ENCODE peak calls at places on chromosomes 6 and 20, in nine cellular contexts. S, W, V, I, Z, X, H, A and C are unnamed samples.

GRCh38 chr6:95923518-95923917 is 92.3 kb upstream of the FUT9 start:
- DNase-seq in S (no peak), W (peak; percentile 8), V (no peak), I (no peak), Z (peak; percentile 16), X (no peak), H (no peak), A (no peak), C (peak; percentile 37)

GRCh38 chr6:53814353-53814752 is 19.5 kb downstream of the LRRC1 start:
- DNase-seq in S (no peak), W (no peak), V (no peak), I (no peak), Z (no peak), X (no peak), H (no peak), A (no peak), C (no peak)

GRCh38 chr6:118581489-118581959 is 33.4 kb downstream of the PLN start:
- DNase-seq in S (no peak), W (peak; percentile 81), V (no peak), I (no peak), Z (peak; percentile 56), X (no peak), H (no peak), A (no peak), C (no peak)

GRCh38 chr20:34066476-34067090 is 45.5 kb downstream of the EIF2S2 start:
- DNase-seq in S (no peak), W (peak; percentile 43), V (no peak), I (no peak), Z (peak; percentile 62), X (no peak), H (no peak), A (no peak), C (no peak)

GRCh38 chr6:90169328-90169886 is 127.2 kb downstream of the BACH2 start:
- DNase-seq in S (no peak), W (peak; percentile 6), V (no peak), I (no peak), Z (no peak), X (no peak), H (no peak), A (no peak), C (no peak)

GRCh38 chr6:107655245-107655644 is 165.3 kb downstream of the SOBP start:
- DNase-seq in S (no peak), W (peak; percentile 16), V (no peak), I (no peak), Z (no peak), X (no peak), H (no peak), A (no peak), C (no peak)

GRCh38 chr6:34143196-34143883 is 2.5 kb downstream of the GRM4 start:
- DNase-seq in S (no peak), W (no peak), V (no peak), I (no peak), Z (no peak), X (no peak), H (no peak), A (no peak), C (no peak)

GRCh38 chr20:57717797-57718196 is 8.0 kb upstream of the PMEPA1 start:
- DNase-seq in S (no peak), W (peak; percentile 77), V (no peak), I (no peak), Z (peak; percentile 85), X (no peak), H (peak; percentile 68), A (no peak), C (no peak)

GRCh38 chr6:134631398-134631924 is 313.5 kb upstream of the SGK1 start:
- DNase-seq in S (no peak), W (no peak), V (no peak), I (no peak), Z (no peak), X (no peak), H (no peak), A (no peak), C (no peak)

GRCh38 chr20:10524643-10525042 is 89.5 kb downstream of the SLX4IP start:
- DNase-seq in S (no peak), W (peak; percentile 34), V (no peak), I (no peak), Z (peak; percentile 92), X (no peak), H (peak; percentile 35), A (no peak), C (no peak)

GRCh38 chr6:133697666-133698065 is 191.2 kb upstream of the TCF21 start:
- DNase-seq in S (no peak), W (no peak), V (no peak), I (no peak), Z (no peak), X (no peak), H (no peak), A (no peak), C (no peak)

GRCh38 chr6:43488667-43489276 is 11.4 kb downstream of the TJAP1 start:
- DNase-seq in S (no peak), W (peak; percentile 71), V (no peak), I (no peak), Z (no peak), X (no peak), H (no peak), A (no peak), C (no peak)

GRCh38 chr6:11242709-11243108 is 10.2 kb upstream of the NEDD9 start:
- DNase-seq in S (no peak), W (peak; percentile 21), V (no peak), I (no peak), Z (no peak), X (no peak), H (no peak), A (no peak), C (no peak)

GRCh38 chr20:49747707-49748524 is 34.2 kb upstream of the B4GALT5 start:
- DNase-seq in S (no peak), W (peak; percentile 78), V (peak; percentile 49), I (peak; percentile 70), Z (no peak), X (peak; percentile 95), H (no peak), A (peak; percentile 94), C (peak; percentile 11)

GRCh38 chr6:79082304-79082703 is 4.2 kb upstream of the PHIP start:
- DNase-seq in S (no peak), W (no peak), V (no peak), I (no peak), Z (no peak), X (no peak), H (no peak), A (no peak), C (no peak)

DNA sequence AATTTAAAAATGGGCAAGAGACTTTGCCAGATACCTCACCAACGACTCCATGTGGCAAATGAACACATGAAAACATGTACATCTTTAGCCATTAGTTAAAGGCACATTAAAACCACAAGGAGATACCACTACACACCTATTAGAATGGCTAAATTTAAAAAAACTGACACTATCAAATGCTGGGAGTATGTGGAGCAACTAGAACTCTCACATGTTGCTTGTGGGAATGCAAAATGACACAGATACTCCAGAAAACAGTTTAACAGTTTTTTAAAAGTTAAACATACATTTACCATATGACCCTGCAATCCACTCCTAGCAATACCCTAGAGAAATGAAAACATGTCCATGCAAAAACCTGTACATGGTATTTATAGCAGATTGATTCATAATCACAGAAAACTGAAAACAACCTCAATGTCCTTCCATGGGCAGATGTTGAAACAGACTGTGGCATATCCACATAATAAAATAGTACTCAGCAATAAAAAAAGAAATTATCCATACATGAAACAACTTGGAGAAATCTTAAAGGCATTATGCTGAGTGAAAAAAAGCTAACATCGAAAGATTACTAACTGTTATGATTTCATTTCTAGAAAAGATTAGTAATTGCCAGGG is 1.9 kb downstream of the RAB23 start:
- DNase-seq in S (no peak), W (no peak), V (no peak), I (no peak), Z (no peak), X (no peak), H (no peak), A (no peak), C (no peak)
- H3K4me3 ChIP-seq in S (peak overlapping the region; percentile 37), W (peak overlapping the region; percentile 92), V (no peak overlapping the region), I (no peak overlapping the region), Z (no peak overlapping the region), X (no peak overlapping the region), H (no peak overlapping the region), A (peak overlapping the region; percentile 99), C (no peak overlapping the region)

DNA sequence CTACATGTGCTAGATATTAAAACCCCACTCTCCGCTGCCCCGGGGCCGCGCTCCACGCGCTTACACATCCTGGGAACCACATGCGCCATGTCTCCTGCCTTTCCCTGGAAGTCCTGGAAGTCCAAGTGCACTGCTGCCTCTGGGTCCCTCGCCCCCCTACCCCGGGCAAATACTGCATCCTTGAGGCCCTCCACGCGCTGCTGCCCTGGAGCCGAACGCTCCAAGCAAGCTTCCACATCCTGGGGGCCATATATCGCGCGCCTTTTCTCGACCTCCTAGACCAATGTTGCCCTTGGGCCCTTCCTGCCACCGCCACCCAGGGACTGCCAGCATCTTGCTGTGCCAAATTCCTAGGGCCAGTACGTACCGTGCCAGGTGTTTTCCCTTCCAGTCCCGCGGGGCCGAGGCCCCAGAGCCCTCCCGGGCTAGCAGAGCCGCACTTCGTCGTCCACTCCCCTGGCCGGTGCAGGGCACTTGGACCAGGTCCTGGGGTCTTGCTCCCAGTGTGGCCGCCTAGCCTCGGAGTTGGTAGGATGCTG is 779 bp upstream of the KCNG1 start:
- DNase-seq in S (no peak), W (no peak), V (no peak), I (no peak), Z (no peak), X (no peak), H (no peak), A (no peak), C (no peak)
- H3K4me3 ChIP-seq in S (no peak overlapping the region), W (peak overlapping the region; percentile 77), V (no peak overlapping the region), I (peak overlapping the region; percentile 45), Z (peak overlapping the region; percentile 69), X (peak overlapping the region; percentile 55), H (peak overlapping the region; percentile 76), A (no peak overlapping the region), C (no peak overlapping the region)

GRCh38 chr6:26230336-26230735 is 134.7 kb upstream of the BTN3A2 start:
- DNase-seq in S (no peak), W (peak; percentile 53), V (no peak), I (no peak), Z (no peak), X (no peak), H (no peak), A (no peak), C (no peak)

GRCh38 chr6:26232950-26233607 is 131.9 kb upstream of the BTN3A2 start:
- DNase-seq in S (peak; percentile 55), W (no peak), V (peak; percentile 27), I (no peak), Z (peak; percentile 44), X (no peak), H (no peak), A (no peak), C (peak; percentile 78)

GRCh38 chr6:26231006-26231587 is 133.9 kb upstream of the BTN3A2 start:
- DNase-seq in S (no peak), W (no peak), V (no peak), I (no peak), Z (no peak), X (no peak), H (no peak), A (no peak), C (no peak)

GRCh38 chr6:26233608-26234420 is 131.2 kb upstream of the BTN3A2 start:
- DNase-seq in S (peak; percentile 75), W (peak; percentile 66), V (peak; percentile 71), I (no peak), Z (peak; percentile 52), X (no peak), H (no peak), A (no peak), C (peak; percentile 94)

GRCh38 chr6:26232306-26232949 is 132.6 kb upstream of the BTN3A2 start:
- DNase-seq in S (no peak), W (no peak), V (no peak), I (no peak), Z (no peak), X (no peak), H (no peak), A (no peak), C (no peak)
- H3K4me3 ChIP-seq in S (peak overlapping the region; percentile 83), W (no peak overlapping the region), V (no peak overlapping the region), I (no peak overlapping the region), Z (no peak overlapping the region), X (no peak overlapping the region), H (peak overlapping the region; percentile 56), A (no peak overlapping the region), C (peak overlapping the region; percentile 66)

GRCh38 chr6:84635081-84635745 is 129.2 kb downstream of the TBX18 start:
- DNase-seq in S (no peak), W (peak; percentile 62), V (no peak), I (no peak), Z (peak; percentile 36), X (no peak), H (no peak), A (no peak), C (no peak)
- H3K4me3 ChIP-seq in S (no peak overlapping the region), W (no peak overlapping the region), V (no peak overlapping the region), I (no peak overlapping the region), Z (no peak overlapping the region), X (no peak overlapping the region), H (no peak overlapping the region), A (no peak overlapping the region), C (no peak overlapping the region)